ENCODE peak calls at places on chromosomes 4 and X, in nine cellular contexts. One of them, this sample, is unnamed.

GRCh38 chrX:20252392-20253231 is 14.1 kb downstream of the RPS6KA3 start:
- DNase-seq in caudate nucleus: no peak
- DNase-seq in ecto neural progenitor cell: peak
- DNase-seq in activated CD4-positive, alpha-beta T cell treated with anti-CD3 and anti-CD28 coated beads for 36 hours: peak
- DNase-seq in AG20443: peak
- DNase-seq in NCI-H2029: peak
- DNase-seq in CD8-positive, alpha-beta T cell: peak
- DNase-seq in GM03348: peak
- DNase-seq in NCI-H1417: peak
- DNase-seq in this sample: peak

GRCh38 chr4:148770848-148771247 is 328.6 kb upstream of the NR3C2 start:
- DNase-seq in CD8-positive, alpha-beta T cell: no peak
- DNase-seq in ecto neural progenitor cell: no peak
- DNase-seq in caudate nucleus: no peak
- DNase-seq in NCI-H1417: no peak
- DNase-seq in GM03348: no peak
- DNase-seq in AG20443: no peak
- DNase-seq in activated CD4-positive, alpha-beta T cell treated with anti-CD3 and anti-CD28 coated beads for 36 hours: no peak
- DNase-seq in NCI-H2029: no peak
- DNase-seq in this sample: no peak

GRCh38 chr4:78954048-78954666 is 14.9 kb upstream of the PAQR3 start:
- DNase-seq in CD8-positive, alpha-beta T cell: no peak
- DNase-seq in caudate nucleus: no peak
- DNase-seq in activated CD4-positive, alpha-beta T cell treated with anti-CD3 and anti-CD28 coated beads for 36 hours: no peak
- DNase-seq in NCI-H2029: peak
- DNase-seq in NCI-H1417: peak
- DNase-seq in GM03348: no peak
- DNase-seq in AG20443: no peak
- DNase-seq in ecto neural progenitor cell: no peak
- DNase-seq in this sample: peak

GRCh38 chr4:4457803-4458550 is 71.1 kb downstream of the NSG1 start:
- DNase-seq in AG20443: peak
- DNase-seq in NCI-H2029: no peak
- DNase-seq in NCI-H1417: no peak
- DNase-seq in GM03348: peak
- DNase-seq in caudate nucleus: no peak
- DNase-seq in activated CD4-positive, alpha-beta T cell treated with anti-CD3 and anti-CD28 coated beads for 36 hours: no peak
- DNase-seq in CD8-positive, alpha-beta T cell: no peak
- DNase-seq in ecto neural progenitor cell: no peak
- DNase-seq in this sample: no peak

GRCh38 chrX:153700967-153701366 is 13.2 kb downstream of the SLC6A8 start:
- DNase-seq in ecto neural progenitor cell: no peak
- DNase-seq in NCI-H1417: no peak
- DNase-seq in AG20443: no peak
- DNase-seq in CD8-positive, alpha-beta T cell: no peak
- DNase-seq in GM03348: no peak
- DNase-seq in caudate nucleus: no peak
- DNase-seq in activated CD4-positive, alpha-beta T cell treated with anti-CD3 and anti-CD28 coated beads for 36 hours: no peak
- DNase-seq in NCI-H2029: no peak
- DNase-seq in this sample: no peak

GRCh38 chrX:2794336-2794735 is 34.4 kb upstream of the GYG2 start:
- DNase-seq in AG20443: no peak
- DNase-seq in NCI-H1417: no peak
- DNase-seq in CD8-positive, alpha-beta T cell: no peak
- DNase-seq in ecto neural progenitor cell: no peak
- DNase-seq in NCI-H2029: no peak
- DNase-seq in activated CD4-positive, alpha-beta T cell treated with anti-CD3 and anti-CD28 coated beads for 36 hours: no peak
- DNase-seq in GM03348: no peak
- DNase-seq in caudate nucleus: no peak
- DNase-seq in this sample: no peak

GRCh38 chr4:153440475-153440874 is 25.7 kb upstream of the TMEM131L start:
- DNase-seq in CD8-positive, alpha-beta T cell: no peak
- DNase-seq in GM03348: no peak
- DNase-seq in AG20443: no peak
- DNase-seq in NCI-H1417: no peak
- DNase-seq in NCI-H2029: no peak
- DNase-seq in activated CD4-positive, alpha-beta T cell treated with anti-CD3 and anti-CD28 coated beads for 36 hours: no peak
- DNase-seq in ecto neural progenitor cell: no peak
- DNase-seq in caudate nucleus: no peak
- DNase-seq in this sample: no peak

GRCh38 chr4:822361-823092 is 3.4 kb downstream of the CPLX1 start:
- DNase-seq in ecto neural progenitor cell: no peak
- DNase-seq in activated CD4-positive, alpha-beta T cell treated with anti-CD3 and anti-CD28 coated beads for 36 hours: no peak
- DNase-seq in CD8-positive, alpha-beta T cell: no peak
- DNase-seq in AG20443: no peak
- DNase-seq in GM03348: no peak
- DNase-seq in caudate nucleus: no peak
- DNase-seq in NCI-H1417: no peak
- DNase-seq in NCI-H2029: no peak
- DNase-seq in this sample: no peak

GRCh38 chrX:153635788-153636668 is 11.0 kb upstream of the DUSP9 start:
- DNase-seq in AG20443: no peak
- DNase-seq in NCI-H2029: no peak
- DNase-seq in ecto neural progenitor cell: peak
- DNase-seq in caudate nucleus: no peak
- DNase-seq in activated CD4-positive, alpha-beta T cell treated with anti-CD3 and anti-CD28 coated beads for 36 hours: peak
- DNase-seq in GM03348: no peak
- DNase-seq in CD8-positive, alpha-beta T cell: no peak
- DNase-seq in NCI-H1417: peak
- DNase-seq in this sample: no peak

GRCh38 chr4:7296661-7297335 is 104.5 kb downstream of the SORCS2 start:
- DNase-seq in GM03348: no peak
- DNase-seq in ecto neural progenitor cell: no peak
- DNase-seq in caudate nucleus: no peak
- DNase-seq in NCI-H2029: no peak
- DNase-seq in CD8-positive, alpha-beta T cell: no peak
- DNase-seq in AG20443: no peak
- DNase-seq in NCI-H1417: no peak
- DNase-seq in activated CD4-positive, alpha-beta T cell treated with anti-CD3 and anti-CD28 coated beads for 36 hours: no peak
- DNase-seq in this sample: no peak

GRCh38 chr4:2273221-2273620 is 11.3 kb upstream of the MXD4 start:
- DNase-seq in activated CD4-positive, alpha-beta T cell treated with anti-CD3 and anti-CD28 coated beads for 36 hours: no peak
- DNase-seq in NCI-H1417: no peak
- DNase-seq in AG20443: no peak
- DNase-seq in NCI-H2029: no peak
- DNase-seq in CD8-positive, alpha-beta T cell: no peak
- DNase-seq in ecto neural progenitor cell: no peak
- DNase-seq in caudate nucleus: no peak
- DNase-seq in GM03348: no peak
- DNase-seq in this sample: no peak

GRCh38 chrX:3712080-3712869 is 1.2 kb downstream of the PRKX start:
- DNase-seq in caudate nucleus: no peak
- DNase-seq in NCI-H2029: no peak
- DNase-seq in AG20443: peak
- DNase-seq in ecto neural progenitor cell: peak
- DNase-seq in activated CD4-positive, alpha-beta T cell treated with anti-CD3 and anti-CD28 coated beads for 36 hours: peak
- DNase-seq in NCI-H1417: no peak
- DNase-seq in GM03348: peak
- DNase-seq in CD8-positive, alpha-beta T cell: no peak
- DNase-seq in this sample: peak

GRCh38 chrX:140710710-140711109 is 1.2 kb downstream of the LINC00632 start:
- DNase-seq in activated CD4-positive, alpha-beta T cell treated with anti-CD3 and anti-CD28 coated beads for 36 hours: no peak
- DNase-seq in AG20443: no peak
- DNase-seq in caudate nucleus: no peak
- DNase-seq in CD8-positive, alpha-beta T cell: no peak
- DNase-seq in ecto neural progenitor cell: no peak
- DNase-seq in GM03348: no peak
- DNase-seq in NCI-H1417: no peak
- DNase-seq in NCI-H2029: no peak
- DNase-seq in this sample: peak

GRCh38 chr4:173521474-173522159 is 8.4 kb downstream of the HAND2 start:
- DNase-seq in ecto neural progenitor cell: peak
- DNase-seq in activated CD4-positive, alpha-beta T cell treated with anti-CD3 and anti-CD28 coated beads for 36 hours: no peak
- DNase-seq in AG20443: no peak
- DNase-seq in NCI-H2029: no peak
- DNase-seq in caudate nucleus: no peak
- DNase-seq in CD8-positive, alpha-beta T cell: no peak
- DNase-seq in NCI-H1417: no peak
- DNase-seq in GM03348: peak
- DNase-seq in this sample: peak

GRCh38 chrX:134836497-134836968 is 154.3 kb upstream of the SMIM10 start:
- DNase-seq in ecto neural progenitor cell: no peak
- DNase-seq in AG20443: no peak
- DNase-seq in GM03348: peak
- DNase-seq in caudate nucleus: no peak
- DNase-seq in activated CD4-positive, alpha-beta T cell treated with anti-CD3 and anti-CD28 coated beads for 36 hours: no peak
- DNase-seq in NCI-H2029: no peak
- DNase-seq in NCI-H1417: no peak
- DNase-seq in CD8-positive, alpha-beta T cell: no peak
- DNase-seq in this sample: no peak

GRCh38 chr4:653080-653821 is 20.8 kb downstream of the ATP5ME start:
- DNase-seq in caudate nucleus: no peak
- DNase-seq in NCI-H2029: no peak
- DNase-seq in activated CD4-positive, alpha-beta T cell treated with anti-CD3 and anti-CD28 coated beads for 36 hours: no peak
- DNase-seq in NCI-H1417: no peak
- DNase-seq in AG20443: no peak
- DNase-seq in CD8-positive, alpha-beta T cell: no peak
- DNase-seq in ecto neural progenitor cell: no peak
- DNase-seq in GM03348: no peak
- DNase-seq in this sample: no peak

GRCh38 chrX:11996810-11997209 is 141.5 kb upstream of the FRMPD4 start:
- DNase-seq in CD8-positive, alpha-beta T cell: no peak
- DNase-seq in ecto neural progenitor cell: no peak
- DNase-seq in GM03348: no peak
- DNase-seq in NCI-H1417: no peak
- DNase-seq in activated CD4-positive, alpha-beta T cell treated with anti-CD3 and anti-CD28 coated beads for 36 hours: no peak
- DNase-seq in NCI-H2029: no peak
- DNase-seq in caudate nucleus: no peak
- DNase-seq in AG20443: no peak
- DNase-seq in this sample: no peak

GRCh38 chr4:150211016-150211415 is 132.8 kb downstream of the DCLK2 start:
- DNase-seq in ecto neural progenitor cell: no peak
- DNase-seq in NCI-H1417: no peak
- DNase-seq in GM03348: no peak
- DNase-seq in caudate nucleus: no peak
- DNase-seq in AG20443: no peak
- DNase-seq in CD8-positive, alpha-beta T cell: no peak
- DNase-seq in activated CD4-positive, alpha-beta T cell treated with anti-CD3 and anti-CD28 coated beads for 36 hours: no peak
- DNase-seq in NCI-H2029: no peak
- DNase-seq in this sample: no peak

GRCh38 chrX:88613338-88613737 is 133.7 kb upstream of the CPXCR1 start:
- DNase-seq in GM03348: peak
- DNase-seq in NCI-H1417: no peak
- DNase-seq in caudate nucleus: no peak
- DNase-seq in NCI-H2029: no peak
- DNase-seq in ecto neural progenitor cell: no peak
- DNase-seq in AG20443: no peak
- DNase-seq in activated CD4-positive, alpha-beta T cell treated with anti-CD3 and anti-CD28 coated beads for 36 hours: no peak
- DNase-seq in CD8-positive, alpha-beta T cell: no peak
- DNase-seq in this sample: peak

GRCh38 chr4:94332983-94333590 is 9.5 kb downstream of the HPGDS start:
- DNase-seq in AG20443: no peak
- DNase-seq in NCI-H2029: no peak
- DNase-seq in CD8-positive, alpha-beta T cell: no peak
- DNase-seq in caudate nucleus: no peak
- DNase-seq in NCI-H1417: no peak
- DNase-seq in activated CD4-positive, alpha-beta T cell treated with anti-CD3 and anti-CD28 coated beads for 36 hours: no peak
- DNase-seq in ecto neural progenitor cell: no peak
- DNase-seq in GM03348: no peak
- DNase-seq in this sample: no peak

GRCh38 chr4:167020410-167020809 is 213.9 kb downstream of the SPOCK3 start:
- DNase-seq in GM03348: no peak
- DNase-seq in NCI-H2029: no peak
- DNase-seq in ecto neural progenitor cell: no peak
- DNase-seq in NCI-H1417: no peak
- DNase-seq in caudate nucleus: no peak
- DNase-seq in AG20443: no peak
- DNase-seq in activated CD4-positive, alpha-beta T cell treated with anti-CD3 and anti-CD28 coated beads for 36 hours: no peak
- DNase-seq in CD8-positive, alpha-beta T cell: no peak
- DNase-seq in this sample: no peak

GRCh38 chr4:163815776-163816175 is 321.3 kb downstream of the TMA16 start:
- DNase-seq in ecto neural progenitor cell: no peak
- DNase-seq in GM03348: no peak
- DNase-seq in caudate nucleus: no peak
- DNase-seq in NCI-H2029: no peak
- DNase-seq in CD8-positive, alpha-beta T cell: no peak
- DNase-seq in AG20443: no peak
- DNase-seq in NCI-H1417: no peak
- DNase-seq in activated CD4-positive, alpha-beta T cell treated with anti-CD3 and anti-CD28 coated beads for 36 hours: no peak
- DNase-seq in this sample: no peak

GRCh38 chrX:111100191-111100590 is 4.2 kb downstream of the PAK3 start:
- DNase-seq in ecto neural progenitor cell: no peak
- DNase-seq in NCI-H1417: peak
- DNase-seq in AG20443: peak
- DNase-seq in caudate nucleus: no peak
- DNase-seq in activated CD4-positive, alpha-beta T cell treated with anti-CD3 and anti-CD28 coated beads for 36 hours: peak
- DNase-seq in NCI-H2029: no peak
- DNase-seq in CD8-positive, alpha-beta T cell: no peak
- DNase-seq in GM03348: peak
- DNase-seq in this sample: peak

GRCh38 chrX:72392816-72393800 is 87.4 kb upstream of the CITED1 start:
- DNase-seq in NCI-H2029: no peak
- DNase-seq in GM03348: no peak
- DNase-seq in CD8-positive, alpha-beta T cell: no peak
- DNase-seq in NCI-H1417: no peak
- DNase-seq in AG20443: no peak
- DNase-seq in activated CD4-positive, alpha-beta T cell treated with anti-CD3 and anti-CD28 coated beads for 36 hours: no peak
- DNase-seq in ecto neural progenitor cell: no peak
- DNase-seq in caudate nucleus: no peak
- DNase-seq in this sample: no peak

GRCh38 chr4:55055529-55055928 is 69.9 kb downstream of the KDR start:
- DNase-seq in NCI-H2029: no peak
- DNase-seq in AG20443: no peak
- DNase-seq in ecto neural progenitor cell: no peak
- DNase-seq in CD8-positive, alpha-beta T cell: no peak
- DNase-seq in activated CD4-positive, alpha-beta T cell treated with anti-CD3 and anti-CD28 coated beads for 36 hours: no peak
- DNase-seq in GM03348: no peak
- DNase-seq in caudate nucleus: no peak
- DNase-seq in NCI-H1417: no peak
- DNase-seq in this sample: no peak

GRCh38 chr4:182325848-182326255 is 82.7 kb downstream of the TENM3 start:
- DNase-seq in ecto neural progenitor cell: no peak
- DNase-seq in NCI-H1417: no peak
- DNase-seq in CD8-positive, alpha-beta T cell: no peak
- DNase-seq in NCI-H2029: no peak
- DNase-seq in GM03348: no peak
- DNase-seq in activated CD4-positive, alpha-beta T cell treated with anti-CD3 and anti-CD28 coated beads for 36 hours: no peak
- DNase-seq in AG20443: no peak
- DNase-seq in caudate nucleus: no peak
- DNase-seq in this sample: no peak

GRCh38 chrX:40434443-40434842 is 146.3 kb upstream of the ATP6AP2 start:
- DNase-seq in caudate nucleus: no peak
- DNase-seq in activated CD4-positive, alpha-beta T cell treated with anti-CD3 and anti-CD28 coated beads for 36 hours: no peak
- DNase-seq in AG20443: no peak
- DNase-seq in CD8-positive, alpha-beta T cell: no peak
- DNase-seq in NCI-H1417: no peak
- DNase-seq in ecto neural progenitor cell: no peak
- DNase-seq in NCI-H2029: no peak
- DNase-seq in GM03348: no peak
- DNase-seq in this sample: no peak

GRCh38 chrX:12080265-12080664 is 58.0 kb upstream of the FRMPD4 start:
- DNase-seq in AG20443: peak
- DNase-seq in NCI-H1417: no peak
- DNase-seq in NCI-H2029: no peak
- DNase-seq in CD8-positive, alpha-beta T cell: no peak
- DNase-seq in caudate nucleus: no peak
- DNase-seq in GM03348: peak
- DNase-seq in ecto neural progenitor cell: no peak
- DNase-seq in activated CD4-positive, alpha-beta T cell treated with anti-CD3 and anti-CD28 coated beads for 36 hours: no peak
- DNase-seq in this sample: peak

GRCh38 chrX:25650216-25650615 is 487.9 kb upstream of the MAGEB18 start:
- DNase-seq in CD8-positive, alpha-beta T cell: no peak
- DNase-seq in NCI-H2029: no peak
- DNase-seq in activated CD4-positive, alpha-beta T cell treated with anti-CD3 and anti-CD28 coated beads for 36 hours: no peak
- DNase-seq in AG20443: no peak
- DNase-seq in GM03348: no peak
- DNase-seq in ecto neural progenitor cell: no peak
- DNase-seq in caudate nucleus: no peak
- DNase-seq in NCI-H1417: no peak
- DNase-seq in this sample: no peak

GRCh38 chr4:66741081-66741480 is 804.2 kb downstream of the CENPC start:
- DNase-seq in ecto neural progenitor cell: no peak
- DNase-seq in GM03348: no peak
- DNase-seq in NCI-H2029: no peak
- DNase-seq in activated CD4-positive, alpha-beta T cell treated with anti-CD3 and anti-CD28 coated beads for 36 hours: no peak
- DNase-seq in CD8-positive, alpha-beta T cell: no peak
- DNase-seq in NCI-H1417: no peak
- DNase-seq in caudate nucleus: no peak
- DNase-seq in AG20443: no peak
- DNase-seq in this sample: no peak

GRCh38 chr4:151673913-151674520 is 86.8 kb downstream of the GATB start:
- DNase-seq in activated CD4-positive, alpha-beta T cell treated with anti-CD3 and anti-CD28 coated beads for 36 hours: no peak
- DNase-seq in AG20443: no peak
- DNase-seq in NCI-H1417: no peak
- DNase-seq in NCI-H2029: no peak
- DNase-seq in GM03348: no peak
- DNase-seq in ecto neural progenitor cell: no peak
- DNase-seq in caudate nucleus: no peak
- DNase-seq in CD8-positive, alpha-beta T cell: no peak
- DNase-seq in this sample: no peak

This sample was measured in nephron progenitor cell.